ENCODE peak calls at places on chromosome 1, in six cellular contexts. Q is left ventricle myocardium inferior, J is lower lobe of right lung, O is pancreas, I is thoracic aorta, R is A549. D is an unnamed sample. For H3K9me3, the result is how much of the 10 kb centered on the place peaks cover.

GRCh38 chr1:68442822-68443556 is 6.8 kb downstream of the RPE65 start:
- DNase-seq in Q (no peak), R (peak), J (no peak), O (peak), I (no peak), D (no peak)

GRCh38 chr1:53278294-53278693 is 40.0 kb upstream of the MAGOH start:
- DNase-seq in I (no peak), Q (peak), O (peak), R (peak), J (peak), D (peak)

GRCh38 chr1:84103197-84103992 is 40.7 kb upstream of the PRKACB start:
- DNase-seq in O (peak), Q (peak), J (no peak), R (peak), I (no peak), D (no peak)

GRCh38 chr1:64172458-64172983 is 30.9 kb upstream of the UBE2U start:
- DNase-seq in Q (no peak), R (peak), J (no peak), O (no peak), I (no peak), D (no peak)

GRCh38 chr1:200409761-200410565 is at the start of gene ZNF281:
- DNase-seq in J (peak), Q (peak), O (peak), I (peak), R (peak), D (peak)

GRCh38 chr1:221268295-221268694 is 389.1 kb downstream of the HLX start:
- DNase-seq in O (no peak), J (no peak), R (no peak), I (no peak), Q (no peak), D (no peak)

GRCh38 chr1:44168520-44169098 is 27.2 kb upstream of the KLF18 start:
- DNase-seq in Q (no peak), J (no peak), O (no peak), R (peak), I (no peak), D (no peak)

GRCh38 chr1:59057211-59057694 is 239.6 kb upstream of the FGGY start:
- DNase-seq in O (peak), R (peak), I (peak), J (peak), Q (peak), D (no peak)

GRCh38 chr1:53262000-53262399 is 23.7 kb upstream of the MAGOH start:
- DNase-seq in O (no peak), I (no peak), J (no peak), Q (no peak), R (no peak), D (no peak)

GRCh38 chr1:41811978-41812852 is 106.5 kb downstream of the HIVEP3 start:
- DNase-seq in R (peak), J (no peak), I (no peak), O (peak), Q (peak), D (no peak)

GRCh38 chr1:3315399-3315798 is 139.1 kb upstream of the ARHGEF16 start:
- DNase-seq in R (no peak), O (no peak), Q (no peak), I (no peak), J (no peak), D (no peak)

GRCh38 chr1:3312894-3313578 is 141.4 kb upstream of the ARHGEF16 start:
- DNase-seq in R (peak), Q (peak), O (peak), I (peak), J (peak), D (no peak)

GRCh38 chr1:3312310-3312734 is 142.1 kb upstream of the ARHGEF16 start:
- DNase-seq in J (no peak), R (no peak), I (no peak), O (no peak), Q (no peak), D (no peak)

GRCh38 chr1:3314561-3315271 is 139.7 kb upstream of the ARHGEF16 start:
- DNase-seq in R (no peak), I (no peak), Q (no peak), J (no peak), O (no peak), D (no peak)

DNA sequence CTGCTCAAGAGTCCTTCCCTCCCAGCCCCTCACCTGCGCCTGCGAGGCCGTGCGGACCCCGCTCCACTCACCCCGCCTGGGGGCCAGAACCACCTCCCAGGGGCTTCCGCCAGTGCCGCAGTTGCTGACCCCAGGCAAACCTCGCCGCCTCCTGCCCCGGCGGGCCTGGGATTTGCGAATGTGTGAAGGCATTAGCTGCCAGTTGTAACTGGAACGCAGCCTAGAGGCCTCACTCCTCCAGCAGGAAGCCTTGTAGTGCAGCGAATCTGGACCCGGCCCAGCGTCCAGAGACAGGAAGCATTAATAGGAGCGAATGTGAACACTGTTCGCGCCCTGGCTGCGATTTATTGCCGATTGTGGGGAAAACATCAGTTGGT is 140.9 kb upstream of the ARHGEF16 start:
- DNase-seq in Q (peak), O (peak), R (no peak), I (peak), J (peak), D (no peak)
- H3K9me3 ChIP-seq in Q (under half), O (under half), R (under half), I (under half), J (under half), D (under half)

GRCh38 chr1:82064701-82065100 is 264.0 kb downstream of the ADGRL2 start:
- DNase-seq in I (no peak), R (no peak), Q (no peak), O (no peak), J (no peak), D (no peak)
- H3K9me3 ChIP-seq in I (under half), R (under half), Q (under half), O (under half), J (under half), D (under half)

GRCh38 chr1:51941528-51941927 is 49.0 kb downstream of the RAB3B start:
- DNase-seq in I (no peak), O (no peak), R (peak), Q (no peak), J (no peak), D (no peak)
- H3K9me3 ChIP-seq in I (under half), O (under half), R (under half), Q (under half), J (under half), D (under half)

DNA sequence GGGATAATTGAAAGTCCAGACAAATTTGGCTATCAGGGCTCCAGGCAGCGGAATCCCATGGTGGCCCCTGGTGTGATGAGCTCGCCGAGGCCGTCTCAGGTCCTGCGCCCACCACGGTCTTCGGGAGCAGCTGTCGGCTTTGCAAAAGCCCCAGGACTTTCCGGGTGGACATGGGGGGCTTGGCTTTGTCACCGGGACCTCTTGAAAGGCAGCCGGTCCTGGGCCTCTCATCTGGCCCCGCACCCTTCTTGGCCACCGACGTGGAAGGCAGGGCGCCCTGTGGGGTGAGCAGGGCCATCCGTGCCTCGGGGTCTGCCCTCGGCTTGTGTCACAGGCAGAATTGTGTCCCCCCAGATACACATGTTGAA is 87.1 kb upstream of the ACTRT2 start:
- DNase-seq in R (no peak), O (no peak), Q (no peak), J (peak), I (no peak), D (no peak)
- H3K9me3 ChIP-seq in R (under half), O (under half), Q (under half), J (under half), I (under half), D (under half)

GRCh38 chr1:248752981-248753525 is 2.5 kb downstream of the LYPD8 start:
- DNase-seq in R (no peak), I (no peak), J (no peak), Q (no peak), O (no peak), D (no peak)
- H3K9me3 ChIP-seq in R (under half), I (under half), J (under half), Q (under half), O (under half), D (under half)

GRCh38 chr1:2816786-2817185 is 15.3 kb upstream of the TTC34 start:
- DNase-seq in I (no peak), R (no peak), J (no peak), O (no peak), Q (no peak), D (no peak)

GRCh38 chr1:2817784-2818564 is 16.5 kb upstream of the TTC34 start:
- DNase-seq in I (no peak), O (no peak), Q (no peak), J (peak), R (no peak), D (no peak)

GRCh38 chr1:2812939-2813653 is 11.6 kb upstream of the TTC34 start:
- DNase-seq in J (no peak), Q (no peak), O (no peak), R (no peak), I (no peak), D (no peak)

GRCh38 chr1:2814511-2815075 is 13.1 kb upstream of the TTC34 start:
- DNase-seq in Q (no peak), O (no peak), J (no peak), R (no peak), I (no peak), D (no peak)

DNA sequence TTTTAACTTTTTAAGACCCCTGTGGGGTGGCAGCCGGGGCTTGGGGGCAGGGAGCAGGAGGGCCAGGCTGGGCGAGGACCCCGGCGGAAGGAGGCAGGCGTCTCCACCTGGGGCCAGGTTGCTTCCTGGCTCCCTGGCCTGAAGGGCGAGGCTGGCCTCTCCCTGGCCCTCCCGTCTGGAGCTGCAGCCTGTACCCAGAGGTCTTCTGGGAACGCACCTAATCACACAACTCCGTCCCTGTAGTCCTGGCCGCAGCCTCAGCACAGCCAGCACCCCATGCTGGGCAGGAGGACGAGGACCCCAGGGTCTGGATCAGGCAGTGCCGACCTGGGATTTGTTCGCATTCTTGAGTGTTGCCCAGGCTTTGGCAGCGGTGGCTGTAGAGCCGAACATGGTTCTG is 14.1 kb upstream of the TTC34 start:
- DNase-seq in O (no peak), I (no peak), Q (no peak), R (no peak), J (no peak), D (no peak)
- H3K9me3 ChIP-seq in O (under half), I (under half), Q (under half), R (under half), J (under half), D (under half)

GRCh38 chr1:43052322-43052721 is 93.7 kb upstream of the SLC2A1 start:
- DNase-seq in Q (no peak), O (no peak), I (no peak), R (no peak), J (no peak), D (no peak)
- H3K9me3 ChIP-seq in Q (under half), O (under half), I (under half), R (under half), J (under half), D (under half)

GRCh38 chr1:79599257-79599656 is 592.7 kb upstream of the ADGRL4 start:
- DNase-seq in R (no peak), J (no peak), O (no peak), I (no peak), Q (no peak), D (no peak)

GRCh38 chr1:79603862-79604261 is 597.3 kb upstream of the ADGRL4 start:
- DNase-seq in R (no peak), J (no peak), I (no peak), Q (no peak), O (no peak), D (no peak)

DNA sequence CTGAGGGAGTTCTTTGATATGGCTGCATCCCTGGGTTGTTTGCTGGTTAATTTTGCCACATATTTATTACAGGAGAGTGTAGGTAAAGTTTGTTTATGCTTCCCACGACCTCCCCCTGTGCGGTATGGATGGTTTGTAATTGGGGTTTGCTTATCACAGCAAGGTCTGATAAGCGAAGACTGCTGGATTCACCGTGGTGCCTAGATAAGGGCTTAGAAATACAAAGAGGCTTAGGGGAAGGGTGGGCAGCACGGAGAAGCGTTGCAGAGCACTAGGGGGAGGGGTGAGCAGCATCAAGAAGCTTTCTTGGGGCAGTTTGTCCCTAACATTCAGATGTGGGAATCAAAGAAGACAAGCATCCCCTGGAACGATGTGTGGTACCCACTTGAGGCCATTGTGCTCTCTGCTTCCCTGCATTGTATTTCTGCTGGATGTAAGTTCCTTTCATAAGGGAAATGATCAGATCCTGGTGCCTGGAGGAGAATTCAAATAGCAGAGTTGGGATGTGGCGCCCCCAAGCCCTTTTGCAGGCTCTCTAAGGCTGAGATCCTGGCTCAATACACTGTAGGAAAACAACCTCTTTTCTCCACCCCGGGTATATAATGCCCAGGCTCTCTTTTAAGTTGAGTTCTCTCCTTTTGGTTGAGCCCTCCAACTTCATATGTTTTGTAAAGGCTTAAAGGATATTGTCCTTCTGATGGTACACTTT is 598.1 kb upstream of the ADGRL4 start:
- DNase-seq in J (no peak), Q (no peak), O (no peak), I (no peak), R (no peak), D (no peak)
- H3K9me3 ChIP-seq in J (under half), Q (under half), O (under half), I (under half), R (under half), D (under half)

DNA sequence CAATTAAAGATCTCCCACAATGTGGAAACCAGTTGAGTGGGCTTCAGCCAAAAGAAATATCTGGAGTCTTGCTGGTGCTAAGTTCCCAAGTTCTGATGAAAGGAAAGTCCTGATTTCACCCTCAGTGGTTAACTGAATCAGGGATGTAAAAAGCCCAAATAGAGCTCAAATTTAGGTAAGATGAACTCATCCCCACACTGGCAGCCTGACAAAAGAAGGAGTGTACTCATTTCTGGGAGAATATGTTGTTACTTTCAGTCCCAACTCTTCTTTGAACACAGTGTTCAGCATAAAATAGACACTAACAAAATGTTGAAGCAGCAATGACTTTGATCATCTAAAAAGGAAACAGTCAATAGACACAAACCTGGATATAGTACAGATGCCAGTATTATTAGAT is 91.7 kb downstream of the CHRM3 start:
- DNase-seq in R (no peak), J (no peak), O (no peak), Q (no peak), I (no peak), D (no peak)
- H3K9me3 ChIP-seq in R (under half), J (under half), O (under half), Q (under half), I (under half), D (under half)

DNA sequence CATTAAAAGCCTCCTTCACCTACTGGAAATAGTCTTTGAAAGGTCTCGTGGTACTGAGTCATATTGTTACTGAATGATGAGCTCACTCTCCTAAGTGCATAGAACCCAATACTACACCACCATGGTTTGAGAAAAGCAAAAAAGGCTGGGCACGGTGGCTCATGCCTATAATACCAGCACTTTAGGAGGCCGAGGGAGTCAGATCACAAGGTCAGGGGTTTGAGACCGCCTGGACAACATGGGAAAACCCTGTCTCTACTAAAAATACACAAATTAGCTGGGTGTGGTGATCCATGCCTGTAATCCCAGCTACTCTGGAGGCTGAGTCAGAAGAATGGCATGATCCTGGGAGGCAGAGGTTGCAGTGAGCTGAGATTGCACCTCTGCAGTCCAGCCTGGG is 3.3 kb upstream of the HNRNPCL1 start:
- DNase-seq in Q (no peak), I (no peak), R (peak), O (no peak), J (no peak), D (no peak)
- H3K9me3 ChIP-seq in Q (under half), I (under half), R (under half), O (under half), J (under half), D (under half)